ENCODE peak calls at places on chromosomes 11 and 22, in eight cellular contexts. One of them, this sample, is unnamed.

GRCh38 chr22:41237707-41238569 is 2.8 kb downstream of the CHADL start:
- DNase-seq in brain microvascular endothelial cell: no peak
- DNase-seq in body of pancreas: peak
- DNase-seq in heart right ventricle: peak
- DNase-seq in right lobe of liver: peak
- DNase-seq in HFF-Myc: no peak
- DNase-seq in GM23338: peak
- DNase-seq in breast epithelium: peak
- DNase-seq in this sample: peak

GRCh38 chr11:65412271-65413076 is 10.1 kb upstream of the NEAT1 start:
- DNase-seq in brain microvascular endothelial cell: no peak
- DNase-seq in body of pancreas: peak
- DNase-seq in heart right ventricle: no peak
- DNase-seq in right lobe of liver: peak
- DNase-seq in HFF-Myc: no peak
- DNase-seq in GM23338: no peak
- DNase-seq in breast epithelium: peak
- DNase-seq in this sample: no peak

GRCh38 chr11:119373917-119374631 is 7.4 kb downstream of the USP2 start:
- DNase-seq in brain microvascular endothelial cell: peak
- DNase-seq in body of pancreas: peak
- DNase-seq in heart right ventricle: peak
- DNase-seq in right lobe of liver: no peak
- DNase-seq in HFF-Myc: no peak
- DNase-seq in GM23338: peak
- DNase-seq in breast epithelium: no peak
- DNase-seq in this sample: peak

GRCh38 chr22:49735411-49736311 is 92.0 kb downstream of the BRD1 start:
- DNase-seq in brain microvascular endothelial cell: no peak
- DNase-seq in body of pancreas: no peak
- DNase-seq in heart right ventricle: no peak
- DNase-seq in right lobe of liver: no peak
- DNase-seq in HFF-Myc: no peak
- DNase-seq in GM23338: no peak
- DNase-seq in breast epithelium: no peak
- DNase-seq in this sample: no peak

GRCh38 chr22:50186181-50186731 is 543 bp downstream of the TRABD start:
- DNase-seq in brain microvascular endothelial cell: no peak
- DNase-seq in body of pancreas: peak
- DNase-seq in heart right ventricle: no peak
- DNase-seq in right lobe of liver: no peak
- DNase-seq in HFF-Myc: no peak
- DNase-seq in GM23338: no peak
- DNase-seq in breast epithelium: no peak
- DNase-seq in this sample: no peak

GRCh38 chr22:23268877-23269276 is 88.6 kb downstream of the BCR start:
- DNase-seq in brain microvascular endothelial cell: no peak
- DNase-seq in body of pancreas: no peak
- DNase-seq in heart right ventricle: no peak
- DNase-seq in right lobe of liver: no peak
- DNase-seq in HFF-Myc: no peak
- DNase-seq in GM23338: no peak
- DNase-seq in breast epithelium: no peak
- DNase-seq in this sample: no peak

GRCh38 chr11:44621140-44621681 is 55.7 kb downstream of the CD82 start:
- DNase-seq in brain microvascular endothelial cell: peak
- DNase-seq in body of pancreas: peak
- DNase-seq in heart right ventricle: peak
- DNase-seq in right lobe of liver: peak
- DNase-seq in HFF-Myc: no peak
- DNase-seq in GM23338: peak
- DNase-seq in breast epithelium: peak
- DNase-seq in this sample: peak

GRCh38 chr11:75450236-75450635 is 17.2 kb upstream of the KLHL35 start:
- DNase-seq in brain microvascular endothelial cell: no peak
- DNase-seq in body of pancreas: no peak
- DNase-seq in heart right ventricle: no peak
- DNase-seq in right lobe of liver: no peak
- DNase-seq in HFF-Myc: no peak
- DNase-seq in GM23338: no peak
- DNase-seq in breast epithelium: no peak
- DNase-seq in this sample: no peak

GRCh38 chr11:12086271-12087074 is 23.9 kb upstream of the MICAL2 start:
- DNase-seq in brain microvascular endothelial cell: peak
- DNase-seq in body of pancreas: peak
- DNase-seq in heart right ventricle: peak
- DNase-seq in right lobe of liver: no peak
- DNase-seq in HFF-Myc: peak
- DNase-seq in GM23338: no peak
- DNase-seq in breast epithelium: no peak
- DNase-seq in this sample: peak

GRCh38 chr11:134581121-134581626 is 169.1 kb upstream of the B3GAT1 start:
- DNase-seq in brain microvascular endothelial cell: no peak
- DNase-seq in body of pancreas: no peak
- DNase-seq in heart right ventricle: peak
- DNase-seq in right lobe of liver: no peak
- DNase-seq in HFF-Myc: no peak
- DNase-seq in GM23338: no peak
- DNase-seq in breast epithelium: no peak
- DNase-seq in this sample: no peak

GRCh38 chr11:134580635-134581025 is 168.6 kb upstream of the B3GAT1 start:
- DNase-seq in brain microvascular endothelial cell: no peak
- DNase-seq in body of pancreas: no peak
- DNase-seq in heart right ventricle: no peak
- DNase-seq in right lobe of liver: no peak
- DNase-seq in HFF-Myc: no peak
- DNase-seq in GM23338: no peak
- DNase-seq in breast epithelium: no peak
- DNase-seq in this sample: no peak

GRCh38 chr11:134577801-134578200 is 165.8 kb upstream of the B3GAT1 start:
- DNase-seq in brain microvascular endothelial cell: no peak
- DNase-seq in body of pancreas: no peak
- DNase-seq in heart right ventricle: no peak
- DNase-seq in right lobe of liver: no peak
- DNase-seq in HFF-Myc: no peak
- DNase-seq in GM23338: no peak
- DNase-seq in breast epithelium: no peak
- DNase-seq in this sample: no peak

GRCh38 chr11:134579709-134580634 is 167.9 kb upstream of the B3GAT1 start:
- DNase-seq in brain microvascular endothelial cell: no peak
- DNase-seq in body of pancreas: no peak
- DNase-seq in heart right ventricle: no peak
- DNase-seq in right lobe of liver: no peak
- DNase-seq in HFF-Myc: no peak
- DNase-seq in GM23338: no peak
- DNase-seq in breast epithelium: no peak
- DNase-seq in this sample: no peak

DNA sequence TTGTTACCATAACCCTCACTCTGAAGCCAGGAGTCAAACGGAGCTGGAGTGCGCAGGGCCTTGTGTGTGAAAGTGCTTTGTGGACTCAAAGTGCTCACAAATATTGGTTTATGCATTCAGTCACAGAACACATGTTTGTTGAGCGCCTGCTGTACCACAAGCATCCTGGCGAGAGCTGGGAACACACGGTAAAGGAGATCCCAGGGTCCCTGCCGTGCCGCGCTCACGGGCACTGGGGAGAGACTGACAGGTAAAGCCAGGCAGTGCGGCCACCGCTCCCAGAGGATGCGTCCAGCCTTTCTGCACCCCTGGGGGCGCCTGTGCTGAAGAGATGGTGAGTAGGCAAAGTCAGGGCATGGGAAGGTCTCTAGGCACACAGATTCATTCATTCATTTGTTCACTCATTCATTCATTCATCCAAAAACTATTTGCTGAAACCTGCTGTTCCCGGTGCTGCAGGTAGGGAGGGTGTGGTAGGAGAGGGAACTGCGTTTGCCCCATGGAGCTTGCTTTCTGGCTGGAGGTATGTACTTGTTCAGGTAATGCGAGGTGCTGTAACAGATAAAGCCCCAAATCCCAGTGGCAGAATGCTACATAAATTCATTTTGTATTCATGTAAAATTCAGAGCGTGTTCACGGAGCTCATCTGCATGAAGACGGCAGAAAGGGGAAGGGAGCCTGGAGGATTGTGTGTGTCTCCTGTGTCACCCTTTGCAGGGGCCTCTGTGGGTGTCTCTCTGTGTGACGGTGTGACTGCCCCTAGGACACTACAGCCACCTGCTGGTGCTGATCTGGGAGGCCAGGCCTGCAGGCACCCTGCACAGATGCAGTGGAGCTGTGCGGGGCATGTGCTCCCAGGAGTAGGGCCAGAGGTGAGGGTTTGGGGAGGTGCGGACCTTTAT is 167.0 kb upstream of the B3GAT1 start:
- DNase-seq in brain microvascular endothelial cell: no peak
- DNase-seq in body of pancreas: no peak
- DNase-seq in heart right ventricle: no peak
- DNase-seq in right lobe of liver: no peak
- DNase-seq in HFF-Myc: no peak
- DNase-seq in GM23338: peak
- DNase-seq in breast epithelium: no peak
- DNase-seq in this sample: no peak
- TF ChIP-seq CTCF in brain microvascular endothelial cell: no peak
- TF ChIP-seq CTCF in body of pancreas: no peak
- TF ChIP-seq CTCF in heart right ventricle: no peak
- TF ChIP-seq CTCF in right lobe of liver: peak
- TF ChIP-seq CTCF in HFF-Myc: no peak
- TF ChIP-seq CTCF in GM23338: peak
- TF ChIP-seq CTCF in breast epithelium: no peak
- TF ChIP-seq CTCF in this sample: no peak

DNA sequence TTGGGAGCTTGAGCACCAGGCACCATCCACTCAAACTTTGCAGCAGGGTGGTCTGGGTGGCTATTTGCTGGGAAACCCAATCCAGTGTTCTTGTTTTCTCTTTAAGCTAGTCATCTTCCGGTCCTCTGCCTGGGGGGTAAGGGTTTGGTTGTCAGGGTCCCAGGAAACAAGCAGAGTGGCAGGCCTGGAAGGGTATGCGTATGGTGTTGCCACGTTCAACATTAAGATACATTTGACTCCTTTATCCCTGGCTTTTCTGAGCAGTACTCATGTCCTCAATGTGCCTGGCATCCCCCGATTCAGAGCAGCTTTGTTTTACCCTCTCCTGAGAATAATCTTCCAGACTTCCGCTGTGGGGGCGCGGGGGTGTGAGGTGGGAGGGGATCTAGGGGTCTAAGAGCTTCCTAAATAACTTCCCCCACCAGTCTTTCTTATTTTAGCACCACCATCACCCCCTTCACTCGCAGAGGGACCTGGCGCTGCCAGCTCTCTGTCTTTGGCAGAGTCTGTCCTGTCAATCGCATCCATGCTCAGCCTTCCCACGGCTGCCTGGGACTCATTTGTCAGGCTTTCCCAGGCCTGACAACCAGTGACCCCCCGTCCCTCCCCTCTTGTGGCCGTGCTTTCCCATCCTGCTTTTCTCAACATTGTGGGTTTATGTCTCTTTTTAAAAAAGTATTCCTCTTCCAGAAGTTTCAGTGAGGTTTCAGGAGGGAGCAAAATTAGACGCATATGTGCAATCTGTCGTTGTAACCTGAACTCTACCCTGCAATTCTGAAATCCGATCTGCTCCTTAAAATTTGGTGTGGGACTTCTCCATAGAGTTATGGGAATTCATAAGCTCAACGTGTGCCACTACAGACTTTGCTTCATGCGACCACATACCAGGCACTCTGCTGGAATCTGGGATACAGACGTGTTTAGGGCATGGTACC is 27.0 kb upstream of the RBFOX2 start:
- DNase-seq in brain microvascular endothelial cell: peak
- DNase-seq in body of pancreas: no peak
- DNase-seq in heart right ventricle: peak
- DNase-seq in right lobe of liver: no peak
- DNase-seq in HFF-Myc: peak
- DNase-seq in GM23338: no peak
- DNase-seq in breast epithelium: no peak
- DNase-seq in this sample: peak
- H3K4me3 ChIP-seq in brain microvascular endothelial cell: no peak
- H3K4me3 ChIP-seq in body of pancreas: no peak
- H3K4me3 ChIP-seq in heart right ventricle: no peak
- H3K4me3 ChIP-seq in right lobe of liver: no peak
- H3K4me3 ChIP-seq in HFF-Myc: no peak
- H3K4me3 ChIP-seq in GM23338: no peak
- H3K4me3 ChIP-seq in breast epithelium: peak
- H3K4me3 ChIP-seq in this sample: no peak

GRCh38 chr11:819943-820649 is 1.4 kb downstream of the PNPLA2 start:
- DNase-seq in brain microvascular endothelial cell: no peak
- DNase-seq in body of pancreas: peak
- DNase-seq in heart right ventricle: peak
- DNase-seq in right lobe of liver: peak
- DNase-seq in HFF-Myc: no peak
- DNase-seq in GM23338: peak
- DNase-seq in breast epithelium: peak
- DNase-seq in this sample: no peak

GRCh38 chr11:821513-822371 is 3.0 kb downstream of the PNPLA2 start:
- DNase-seq in brain microvascular endothelial cell: no peak
- DNase-seq in body of pancreas: peak
- DNase-seq in heart right ventricle: no peak
- DNase-seq in right lobe of liver: no peak
- DNase-seq in HFF-Myc: no peak
- DNase-seq in GM23338: no peak
- DNase-seq in breast epithelium: no peak
- DNase-seq in this sample: no peak

GRCh38 chr11:820655-821512 is 2.2 kb downstream of the PNPLA2 start:
- DNase-seq in brain microvascular endothelial cell: no peak
- DNase-seq in body of pancreas: peak
- DNase-seq in heart right ventricle: peak
- DNase-seq in right lobe of liver: peak
- DNase-seq in HFF-Myc: no peak
- DNase-seq in GM23338: no peak
- DNase-seq in breast epithelium: peak
- DNase-seq in this sample: peak

GRCh38 chr11:818396-819128 is at the start of gene PNPLA2:
- DNase-seq in brain microvascular endothelial cell: no peak
- DNase-seq in body of pancreas: peak
- DNase-seq in heart right ventricle: no peak
- DNase-seq in right lobe of liver: no peak
- DNase-seq in HFF-Myc: no peak
- DNase-seq in GM23338: peak
- DNase-seq in breast epithelium: peak
- DNase-seq in this sample: peak

GRCh38 chr11:819129-819931 is 616 bp downstream of the PNPLA2 start:
- DNase-seq in brain microvascular endothelial cell: peak
- DNase-seq in body of pancreas: peak
- DNase-seq in heart right ventricle: peak
- DNase-seq in right lobe of liver: peak
- DNase-seq in HFF-Myc: no peak
- DNase-seq in GM23338: peak
- DNase-seq in breast epithelium: peak
- DNase-seq in this sample: peak
- TF ChIP-seq CTCF in brain microvascular endothelial cell: peak
- TF ChIP-seq CTCF in body of pancreas: peak
- TF ChIP-seq CTCF in heart right ventricle: peak
- TF ChIP-seq CTCF in right lobe of liver: no peak
- TF ChIP-seq CTCF in HFF-Myc: no peak
- TF ChIP-seq CTCF in GM23338: no peak
- TF ChIP-seq CTCF in breast epithelium: peak
- TF ChIP-seq CTCF in this sample: no peak

DNA sequence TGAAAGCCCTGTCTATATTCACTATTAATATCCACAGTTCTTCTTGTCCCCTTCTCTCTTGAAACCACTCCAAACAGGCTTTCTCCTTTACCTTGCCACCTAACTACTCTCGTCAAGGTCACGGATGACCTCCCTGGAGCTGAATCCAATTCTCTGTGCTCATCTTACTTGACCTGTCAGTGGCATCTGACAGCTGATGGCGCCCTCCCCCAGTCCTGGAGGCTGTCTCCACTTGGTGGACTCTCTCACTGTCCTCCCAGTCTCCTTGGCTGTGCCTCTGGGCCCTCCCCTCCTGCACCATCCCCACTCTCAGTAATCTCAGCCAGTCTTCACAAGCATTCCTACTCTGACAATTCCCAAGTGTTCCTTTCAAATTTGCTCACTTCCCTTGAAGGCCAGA is 8.7 kb downstream of the TNKS1BP1 start:
- DNase-seq in brain microvascular endothelial cell: no peak
- DNase-seq in body of pancreas: no peak
- DNase-seq in heart right ventricle: no peak
- DNase-seq in right lobe of liver: no peak
- DNase-seq in HFF-Myc: no peak
- DNase-seq in GM23338: no peak
- DNase-seq in breast epithelium: no peak
- DNase-seq in this sample: peak
- H3K4me3 ChIP-seq in brain microvascular endothelial cell: no peak
- H3K4me3 ChIP-seq in body of pancreas: no peak
- H3K4me3 ChIP-seq in heart right ventricle: no peak
- H3K4me3 ChIP-seq in right lobe of liver: no peak
- H3K4me3 ChIP-seq in HFF-Myc: no peak
- H3K4me3 ChIP-seq in GM23338: no peak
- H3K4me3 ChIP-seq in breast epithelium: no peak
- H3K4me3 ChIP-seq in this sample: no peak